ENCODE peak calls at places on chromosomes 11 and 22, in six cellular contexts. J is adrenal gland, U is psoas muscle, S is spleen, Y is prostate gland, Q is left ventricle myocardium inferior. C is an unnamed sample.
A peak's percentile ranks its signal among the peaks of the same experiment; 100 is the strongest.

GRCh38 chr22:46596032-46596441 is 24.1 kb upstream of the GRAMD4 start:
- DNase-seq in J (peak; percentile 90), U (peak; percentile 85), S (peak; percentile 80), Y (no peak), Q (peak; percentile 67), C (peak; percentile 68)

GRCh38 chr22:31567196-31567595 is 70.9 kb downstream of the SFI1 start:
- DNase-seq in J (no peak), U (no peak), S (no peak), Y (no peak), Q (no peak), C (no peak)

GRCh38 chr11:66877585-66877984 is 20.7 kb downstream of the LRFN4 start:
- DNase-seq in J (no peak), U (no peak), S (no peak), Y (no peak), Q (no peak), C (no peak)

GRCh38 chr11:74739546-74740270 is 8.5 kb upstream of the CHRDL2 start:
- DNase-seq in J (peak; percentile 58), U (peak; percentile 27), S (no peak), Y (peak; percentile 24), Q (peak; percentile 33), C (no peak)

GRCh38 chr22:48257690-48258065 is 1495.2 kb downstream of the TBC1D22A start:
- DNase-seq in J (no peak), U (no peak), S (no peak), Y (no peak), Q (no peak), C (no peak)

GRCh38 chr22:45212306-45212709 is 28.4 kb downstream of the KIAA0930 start:
- DNase-seq in J (peak; percentile 95), U (peak; percentile 78), S (peak; percentile 79), Y (no peak), Q (peak; percentile 80), C (peak; percentile 81)

GRCh38 chr11:16843307-16843706 is 104.9 kb downstream of the C11orf58 start:
- DNase-seq in J (no peak), U (no peak), S (no peak), Y (peak; percentile 23), Q (no peak), C (no peak)

GRCh38 chr22:23225724-23226496 is 45.6 kb downstream of the BCR start:
- DNase-seq in J (no peak), U (peak; percentile 71), S (peak; percentile 83), Y (peak; percentile 78), Q (peak; percentile 62), C (peak; percentile 85)

GRCh38 chr22:29427176-29427760 is 11.1 kb upstream of the RFPL1 start:
- DNase-seq in J (no peak), U (no peak), S (no peak), Y (no peak), Q (no peak), C (no peak)

GRCh38 chr11:64248578-64248977 is 1.8 kb upstream of the PPP1R14B start:
- DNase-seq in J (no peak), U (no peak), S (no peak), Y (no peak), Q (no peak), C (no peak)
- H3K4me1 ChIP-seq in J (peaks cover 37% of the 10 kb centered on the region), U (peaks cover 39% of the 10 kb centered on the region), S (peaks cover 20% of the 10 kb centered on the region), Y (peaks cover 22% of the 10 kb centered on the region), Q (peaks cover 68% of the 10 kb centered on the region), C (peaks cover 27% of the 10 kb centered on the region)

DNA sequence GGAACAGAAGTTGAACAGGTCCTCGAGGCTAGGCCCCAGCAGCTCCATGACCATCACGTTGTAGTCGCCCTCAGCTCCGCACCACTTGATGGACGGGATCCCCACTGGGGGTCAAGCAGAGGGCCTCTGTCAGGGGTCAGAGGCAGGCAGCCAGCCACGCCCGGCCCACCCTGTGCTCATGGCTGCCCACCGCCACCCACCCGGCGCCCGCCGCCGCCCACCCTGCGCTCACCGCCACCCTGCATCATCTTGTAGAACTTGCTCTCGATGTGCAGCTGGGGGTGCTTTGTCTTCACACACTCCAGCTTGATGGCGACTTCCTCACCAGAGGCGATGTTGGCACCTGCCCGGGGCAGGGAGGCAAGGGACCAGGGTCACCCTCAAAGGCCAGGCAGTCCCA is 14.3 kb downstream of the CSNK1E start:
- DNase-seq in J (no peak), U (no peak), S (no peak), Y (no peak), Q (no peak), C (no peak)
- H3K4me1 ChIP-seq in J (peaks cover 19% of the 10 kb centered on the region), U (peaks cover 41% of the 10 kb centered on the region), S (peaks cover 29% of the 10 kb centered on the region), Y (peaks cover 10% of the 10 kb centered on the region), Q (peaks cover 94% of the 10 kb centered on the region), C (peaks cover 32% of the 10 kb centered on the region)

GRCh38 chr11:60919956-60920355 is 4.3 kb upstream of the TMEM132A start:
- DNase-seq in J (peak; percentile 50), U (no peak), S (no peak), Y (no peak), Q (no peak), C (no peak)
- H3K4me1 ChIP-seq in J (peaks cover 30% of the 10 kb centered on the region), U (peaks cover 63% of the 10 kb centered on the region), S (peaks cover 35% of the 10 kb centered on the region), Y (peaks cover 11% of the 10 kb centered on the region), Q (peaks cover 68% of the 10 kb centered on the region), C (peaks cover 43% of the 10 kb centered on the region)

DNA sequence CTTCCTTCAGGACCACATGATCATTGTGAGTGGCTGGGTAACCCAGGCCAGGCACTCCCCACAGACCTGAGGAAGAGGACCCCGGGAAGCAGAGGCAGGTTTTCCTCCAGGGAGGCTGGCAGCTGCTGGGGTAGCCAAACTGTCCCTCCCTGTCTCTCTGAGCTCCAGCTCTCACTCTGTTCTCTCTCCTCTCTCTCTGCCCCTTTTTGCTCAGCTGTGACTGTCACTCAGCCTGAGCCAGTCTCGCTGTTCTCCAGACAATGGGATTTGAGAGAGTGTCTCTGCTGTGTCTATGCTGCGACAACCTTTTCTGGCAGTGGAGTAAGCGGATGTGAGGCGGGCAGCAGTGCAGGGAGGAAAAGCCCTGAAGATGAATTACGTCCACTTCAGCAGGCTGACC is 83.0 kb upstream of the NCAM1 start:
- DNase-seq in J (no peak), U (no peak), S (no peak), Y (no peak), Q (no peak), C (no peak)
- H3K4me1 ChIP-seq in J (no peaks in the 10 kb centered on the region), U (no peaks in the 10 kb centered on the region), S (no peaks in the 10 kb centered on the region), Y (no peaks in the 10 kb centered on the region), Q (peaks cover 13% of the 10 kb centered on the region), C (no peaks in the 10 kb centered on the region)

GRCh38 chr11:118872403-118872821 is 11.3 kb upstream of the CXCR5 start:
- DNase-seq in J (no peak), U (no peak), S (peak; percentile 86), Y (no peak), Q (no peak), C (no peak)
- H3K4me1 ChIP-seq in J (peaks cover 8% of the 10 kb centered on the region), U (peaks cover 27% of the 10 kb centered on the region), S (peaks cover 34% of the 10 kb centered on the region), Y (peaks cover 8% of the 10 kb centered on the region), Q (peaks cover 19% of the 10 kb centered on the region), C (peaks cover 19% of the 10 kb centered on the region)

DNA sequence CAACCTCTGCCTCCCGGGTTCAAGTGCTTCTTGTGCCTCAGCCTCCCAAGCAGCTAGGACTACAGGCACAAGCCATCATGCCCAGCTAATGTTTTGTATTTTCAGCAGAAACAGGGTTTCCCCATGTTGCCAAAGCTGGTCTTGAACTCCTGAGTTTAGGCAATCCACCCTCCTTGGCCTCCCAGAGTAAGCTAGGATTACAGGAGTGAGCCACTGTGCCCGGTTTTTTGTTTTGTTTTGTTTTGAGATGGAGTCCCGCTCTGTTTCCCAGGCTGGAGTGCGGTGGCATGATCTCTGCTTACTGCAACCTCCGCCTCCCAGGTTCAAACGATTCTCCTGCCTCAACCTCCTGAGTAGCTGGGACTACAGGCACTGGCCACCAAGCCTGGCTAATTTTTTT is 41.0 kb downstream of the CELF1 start:
- DNase-seq in J (no peak), U (no peak), S (no peak), Y (no peak), Q (no peak), C (no peak)
- H3K4me1 ChIP-seq in J (peaks cover 48% of the 10 kb centered on the region), U (peaks cover 89% of the 10 kb centered on the region), S (peaks cover 79% of the 10 kb centered on the region), Y (peaks cover 11% of the 10 kb centered on the region), Q (peaks cover 96% of the 10 kb centered on the region), C (peaks cover 84% of the 10 kb centered on the region)

DNA sequence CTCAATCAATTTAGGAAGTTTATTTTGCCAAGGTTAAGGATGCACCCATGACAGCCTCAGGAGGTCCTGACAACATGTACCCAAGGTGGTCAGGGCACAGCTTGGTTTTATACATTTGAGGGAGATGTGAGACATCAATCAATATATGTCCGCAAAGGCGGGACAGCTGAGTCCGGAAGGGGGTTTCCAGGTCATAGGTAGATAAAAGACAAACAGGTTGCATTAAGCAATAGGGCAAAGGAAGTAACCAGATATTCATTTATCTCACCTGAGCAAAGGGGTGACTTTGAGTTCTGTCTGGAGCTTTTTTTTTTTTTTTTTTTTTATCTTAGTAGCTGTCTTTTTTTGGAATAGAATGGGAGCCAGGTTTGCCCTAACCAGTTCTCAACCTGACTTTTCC is 2.0 kb upstream of the TRIM34 start:
- DNase-seq in J (no peak), U (no peak), S (no peak), Y (no peak), Q (no peak), C (no peak)
- H3K4me1 ChIP-seq in J (peaks cover 15% of the 10 kb centered on the region), U (no peaks in the 10 kb centered on the region), S (peaks cover 4% of the 10 kb centered on the region), Y (no peaks in the 10 kb centered on the region), Q (peaks cover 35% of the 10 kb centered on the region), C (peaks cover 28% of the 10 kb centered on the region)

C was measured in upper lobe of right lung.